ENCODE peak calls at places on chromosomes 5 and 9, in ten cellular contexts. One of them, this sample, is unnamed.

GRCh38 chr5:27708579-27708978 is 670.2 kb upstream of the CDH9 start:
- DNase-seq in cardiac fibroblast: no peak
- DNase-seq in non-pigmented ciliary epithelial cell: no peak
- DNase-seq in AG09319: no peak
- DNase-seq in astrocyte: peak; percentile 29
- DNase-seq in ELF-1: no peak
- DNase-seq in heart right ventricle: no peak
- DNase-seq in ELR: peak; percentile 54
- DNase-seq in activated CD8-positive, alpha-beta memory T cell treated with anti-CD3 and anti-CD28 coated beads, Interleukin-2, amount 50 U/mL, for 4 hours: no peak
- DNase-seq in EL: no peak
- DNase-seq in this sample: peak; percentile 61

GRCh38 chr9:81431662-81432061 is 257.7 kb downstream of the TLE1 start:
- DNase-seq in cardiac fibroblast: peak; percentile 34
- DNase-seq in activated CD8-positive, alpha-beta memory T cell treated with anti-CD3 and anti-CD28 coated beads, Interleukin-2, amount 50 U/mL, for 4 hours: no peak
- DNase-seq in non-pigmented ciliary epithelial cell: peak; percentile 86
- DNase-seq in heart right ventricle: no peak
- DNase-seq in AG09319: peak; percentile 87
- DNase-seq in ELR: peak; percentile 99
- DNase-seq in astrocyte: peak; percentile 98
- DNase-seq in EL: peak; percentile 98
- DNase-seq in ELF-1: no peak
- DNase-seq in this sample: no peak

GRCh38 chr5:34900660-34901059 is 14.6 kb downstream of the RAD1 start:
- DNase-seq in ELF-1: no peak
- DNase-seq in activated CD8-positive, alpha-beta memory T cell treated with anti-CD3 and anti-CD28 coated beads, Interleukin-2, amount 50 U/mL, for 4 hours: no peak
- DNase-seq in non-pigmented ciliary epithelial cell: no peak
- DNase-seq in EL: no peak
- DNase-seq in ELR: no peak
- DNase-seq in heart right ventricle: no peak
- DNase-seq in astrocyte: no peak
- DNase-seq in AG09319: no peak
- DNase-seq in cardiac fibroblast: no peak
- DNase-seq in this sample: no peak

GRCh38 chr5:43033845-43034590 is 6.1 kb downstream of the ANXA2R start:
- DNase-seq in ELR: no peak
- DNase-seq in non-pigmented ciliary epithelial cell: no peak
- DNase-seq in EL: no peak
- DNase-seq in AG09319: no peak
- DNase-seq in heart right ventricle: no peak
- DNase-seq in activated CD8-positive, alpha-beta memory T cell treated with anti-CD3 and anti-CD28 coated beads, Interleukin-2, amount 50 U/mL, for 4 hours: no peak
- DNase-seq in astrocyte: peak; percentile 37
- DNase-seq in cardiac fibroblast: peak; percentile 31
- DNase-seq in ELF-1: no peak
- DNase-seq in this sample: no peak

GRCh38 chr5:108636135-108636888 is 111.4 kb upstream of the FER start:
- DNase-seq in AG09319: no peak
- DNase-seq in activated CD8-positive, alpha-beta memory T cell treated with anti-CD3 and anti-CD28 coated beads, Interleukin-2, amount 50 U/mL, for 4 hours: no peak
- DNase-seq in EL: no peak
- DNase-seq in ELF-1: no peak
- DNase-seq in heart right ventricle: no peak
- DNase-seq in non-pigmented ciliary epithelial cell: no peak
- DNase-seq in cardiac fibroblast: no peak
- DNase-seq in astrocyte: no peak
- DNase-seq in ELR: no peak
- DNase-seq in this sample: no peak

GRCh38 chr5:145922059-145922458 is 14.3 kb upstream of the SH3RF2 start:
- DNase-seq in ELF-1: no peak
- DNase-seq in ELR: no peak
- DNase-seq in AG09319: no peak
- DNase-seq in EL: no peak
- DNase-seq in heart right ventricle: no peak
- DNase-seq in cardiac fibroblast: no peak
- DNase-seq in non-pigmented ciliary epithelial cell: no peak
- DNase-seq in activated CD8-positive, alpha-beta memory T cell treated with anti-CD3 and anti-CD28 coated beads, Interleukin-2, amount 50 U/mL, for 4 hours: no peak
- DNase-seq in astrocyte: no peak
- DNase-seq in this sample: no peak

GRCh38 chr9:90290716-90291485 is 351.7 kb downstream of the DIRAS2 start:
- DNase-seq in heart right ventricle: no peak
- DNase-seq in astrocyte: peak; percentile 28
- DNase-seq in ELF-1: no peak
- DNase-seq in cardiac fibroblast: peak; percentile 51
- DNase-seq in ELR: peak; percentile 23
- DNase-seq in activated CD8-positive, alpha-beta memory T cell treated with anti-CD3 and anti-CD28 coated beads, Interleukin-2, amount 50 U/mL, for 4 hours: no peak
- DNase-seq in EL: no peak
- DNase-seq in AG09319: no peak
- DNase-seq in non-pigmented ciliary epithelial cell: peak; percentile 23
- DNase-seq in this sample: no peak

GRCh38 chr9:36823466-36823865 is 210.6 kb downstream of the PAX5 start:
- DNase-seq in ELF-1: no peak
- DNase-seq in EL: no peak
- DNase-seq in cardiac fibroblast: no peak
- DNase-seq in activated CD8-positive, alpha-beta memory T cell treated with anti-CD3 and anti-CD28 coated beads, Interleukin-2, amount 50 U/mL, for 4 hours: no peak
- DNase-seq in non-pigmented ciliary epithelial cell: no peak
- DNase-seq in heart right ventricle: no peak
- DNase-seq in astrocyte: no peak
- DNase-seq in AG09319: no peak
- DNase-seq in ELR: no peak
- DNase-seq in this sample: no peak

GRCh38 chr5:128146671-128147070 is 63.1 kb downstream of the SLC12A2 start:
- DNase-seq in astrocyte: no peak
- DNase-seq in heart right ventricle: no peak
- DNase-seq in EL: no peak
- DNase-seq in ELF-1: no peak
- DNase-seq in non-pigmented ciliary epithelial cell: no peak
- DNase-seq in ELR: no peak
- DNase-seq in cardiac fibroblast: peak; percentile 30
- DNase-seq in AG09319: no peak
- DNase-seq in activated CD8-positive, alpha-beta memory T cell treated with anti-CD3 and anti-CD28 coated beads, Interleukin-2, amount 50 U/mL, for 4 hours: no peak
- DNase-seq in this sample: no peak

GRCh38 chr5:136984772-136985455 is 514.2 kb downstream of the SPOCK1 start:
- DNase-seq in activated CD8-positive, alpha-beta memory T cell treated with anti-CD3 and anti-CD28 coated beads, Interleukin-2, amount 50 U/mL, for 4 hours: no peak
- DNase-seq in ELR: no peak
- DNase-seq in AG09319: no peak
- DNase-seq in cardiac fibroblast: no peak
- DNase-seq in EL: no peak
- DNase-seq in astrocyte: no peak
- DNase-seq in heart right ventricle: no peak
- DNase-seq in ELF-1: peak; percentile 23
- DNase-seq in non-pigmented ciliary epithelial cell: no peak
- DNase-seq in this sample: no peak

GRCh38 chr9:2465921-2466460 is 155.6 kb upstream of the VLDLR start:
- DNase-seq in ELF-1: no peak
- DNase-seq in non-pigmented ciliary epithelial cell: no peak
- DNase-seq in AG09319: no peak
- DNase-seq in activated CD8-positive, alpha-beta memory T cell treated with anti-CD3 and anti-CD28 coated beads, Interleukin-2, amount 50 U/mL, for 4 hours: no peak
- DNase-seq in EL: no peak
- DNase-seq in cardiac fibroblast: no peak
- DNase-seq in ELR: peak; percentile 7
- DNase-seq in heart right ventricle: no peak
- DNase-seq in astrocyte: no peak
- DNase-seq in this sample: no peak

GRCh38 chr9:96150324-96151023 is 151.5 kb downstream of the HSD17B3 start:
- DNase-seq in ELF-1: no peak
- DNase-seq in activated CD8-positive, alpha-beta memory T cell treated with anti-CD3 and anti-CD28 coated beads, Interleukin-2, amount 50 U/mL, for 4 hours: peak; percentile 60
- DNase-seq in ELR: no peak
- DNase-seq in cardiac fibroblast: no peak
- DNase-seq in AG09319: no peak
- DNase-seq in non-pigmented ciliary epithelial cell: no peak
- DNase-seq in EL: no peak
- DNase-seq in heart right ventricle: no peak
- DNase-seq in astrocyte: peak; percentile 12
- DNase-seq in this sample: no peak

GRCh38 chr5:132310141-132310834 is 16.1 kb downstream of the SLC22A4 start:
- DNase-seq in ELF-1: no peak
- DNase-seq in ELR: no peak
- DNase-seq in astrocyte: no peak
- DNase-seq in EL: no peak
- DNase-seq in cardiac fibroblast: no peak
- DNase-seq in activated CD8-positive, alpha-beta memory T cell treated with anti-CD3 and anti-CD28 coated beads, Interleukin-2, amount 50 U/mL, for 4 hours: no peak
- DNase-seq in heart right ventricle: no peak
- DNase-seq in non-pigmented ciliary epithelial cell: no peak
- DNase-seq in AG09319: no peak
- DNase-seq in this sample: no peak

GRCh38 chr9:21443849-21444625 is 3.8 kb downstream of the IFNA1 start:
- DNase-seq in activated CD8-positive, alpha-beta memory T cell treated with anti-CD3 and anti-CD28 coated beads, Interleukin-2, amount 50 U/mL, for 4 hours: no peak
- DNase-seq in AG09319: no peak
- DNase-seq in heart right ventricle: no peak
- DNase-seq in ELF-1: no peak
- DNase-seq in astrocyte: no peak
- DNase-seq in cardiac fibroblast: no peak
- DNase-seq in EL: no peak
- DNase-seq in non-pigmented ciliary epithelial cell: no peak
- DNase-seq in ELR: no peak
- DNase-seq in this sample: no peak

GRCh38 chr9:89594811-89595550 is 9.8 kb upstream of the GADD45G start:
- DNase-seq in astrocyte: no peak
- DNase-seq in non-pigmented ciliary epithelial cell: no peak
- DNase-seq in EL: no peak
- DNase-seq in ELF-1: no peak
- DNase-seq in activated CD8-positive, alpha-beta memory T cell treated with anti-CD3 and anti-CD28 coated beads, Interleukin-2, amount 50 U/mL, for 4 hours: no peak
- DNase-seq in cardiac fibroblast: no peak
- DNase-seq in heart right ventricle: no peak
- DNase-seq in ELR: no peak
- DNase-seq in AG09319: no peak
- DNase-seq in this sample: no peak

GRCh38 chr5:474826-475661 is 32.1 kb downstream of the EXOC3 start:
- DNase-seq in non-pigmented ciliary epithelial cell: no peak
- DNase-seq in activated CD8-positive, alpha-beta memory T cell treated with anti-CD3 and anti-CD28 coated beads, Interleukin-2, amount 50 U/mL, for 4 hours: peak; percentile 16
- DNase-seq in cardiac fibroblast: peak; percentile 22
- DNase-seq in ELR: no peak
- DNase-seq in ELF-1: no peak
- DNase-seq in EL: peak; percentile 19
- DNase-seq in astrocyte: no peak
- DNase-seq in AG09319: no peak
- DNase-seq in heart right ventricle: peak; percentile 15
- DNase-seq in this sample: no peak

GRCh38 chr5:127009784-127010183 is 20.6 kb downstream of the MARCHF3 start:
- DNase-seq in cardiac fibroblast: no peak
- DNase-seq in heart right ventricle: no peak
- DNase-seq in ELF-1: no peak
- DNase-seq in EL: no peak
- DNase-seq in non-pigmented ciliary epithelial cell: no peak
- DNase-seq in ELR: no peak
- DNase-seq in AG09319: no peak
- DNase-seq in astrocyte: no peak
- DNase-seq in activated CD8-positive, alpha-beta memory T cell treated with anti-CD3 and anti-CD28 coated beads, Interleukin-2, amount 50 U/mL, for 4 hours: no peak
- DNase-seq in this sample: no peak

GRCh38 chr5:13566903-13567339 is 377.6 kb downstream of the DNAH5 start:
- DNase-seq in EL: peak; percentile 94
- DNase-seq in activated CD8-positive, alpha-beta memory T cell treated with anti-CD3 and anti-CD28 coated beads, Interleukin-2, amount 50 U/mL, for 4 hours: no peak
- DNase-seq in AG09319: no peak
- DNase-seq in cardiac fibroblast: no peak
- DNase-seq in astrocyte: peak; percentile 80
- DNase-seq in ELF-1: no peak
- DNase-seq in ELR: peak; percentile 94
- DNase-seq in non-pigmented ciliary epithelial cell: peak; percentile 62
- DNase-seq in heart right ventricle: no peak
- DNase-seq in this sample: peak; percentile 41

GRCh38 chr5:128470663-128471062 is 67.4 kb downstream of the FBN2 start:
- DNase-seq in non-pigmented ciliary epithelial cell: peak; percentile 34
- DNase-seq in astrocyte: no peak
- DNase-seq in ELR: peak; percentile 52
- DNase-seq in EL: peak; percentile 77
- DNase-seq in ELF-1: no peak
- DNase-seq in cardiac fibroblast: peak; percentile 19
- DNase-seq in activated CD8-positive, alpha-beta memory T cell treated with anti-CD3 and anti-CD28 coated beads, Interleukin-2, amount 50 U/mL, for 4 hours: no peak
- DNase-seq in AG09319: no peak
- DNase-seq in heart right ventricle: no peak
- DNase-seq in this sample: no peak

GRCh38 chr9:137828527-137829259 is 48.9 kb upstream of the CACNA1B start:
- DNase-seq in astrocyte: no peak
- DNase-seq in activated CD8-positive, alpha-beta memory T cell treated with anti-CD3 and anti-CD28 coated beads, Interleukin-2, amount 50 U/mL, for 4 hours: no peak
- DNase-seq in heart right ventricle: no peak
- DNase-seq in ELR: peak; percentile 17
- DNase-seq in non-pigmented ciliary epithelial cell: no peak
- DNase-seq in EL: peak; percentile 15
- DNase-seq in AG09319: no peak
- DNase-seq in ELF-1: peak; percentile 80
- DNase-seq in cardiac fibroblast: peak; percentile 19
- DNase-seq in this sample: no peak

GRCh38 chr9:113005777-113006176 is 6.2 kb downstream of the ZNF883 start:
- DNase-seq in heart right ventricle: no peak
- DNase-seq in ELR: no peak
- DNase-seq in cardiac fibroblast: no peak
- DNase-seq in EL: no peak
- DNase-seq in astrocyte: no peak
- DNase-seq in ELF-1: no peak
- DNase-seq in AG09319: no peak
- DNase-seq in non-pigmented ciliary epithelial cell: no peak
- DNase-seq in activated CD8-positive, alpha-beta memory T cell treated with anti-CD3 and anti-CD28 coated beads, Interleukin-2, amount 50 U/mL, for 4 hours: no peak
- DNase-seq in this sample: no peak

GRCh38 chr9:70043285-70043684 is 363 bp upstream of the MAMDC2 start:
- DNase-seq in EL: no peak
- DNase-seq in AG09319: no peak
- DNase-seq in ELR: no peak
- DNase-seq in non-pigmented ciliary epithelial cell: no peak
- DNase-seq in heart right ventricle: no peak
- DNase-seq in cardiac fibroblast: no peak
- DNase-seq in astrocyte: no peak
- DNase-seq in activated CD8-positive, alpha-beta memory T cell treated with anti-CD3 and anti-CD28 coated beads, Interleukin-2, amount 50 U/mL, for 4 hours: no peak
- DNase-seq in ELF-1: peak; percentile 57
- DNase-seq in this sample: no peak

GRCh38 chr9:109908459-109909390 is 128.7 kb downstream of the PALM2AKAP2 start:
- DNase-seq in non-pigmented ciliary epithelial cell: peak; percentile 51
- DNase-seq in heart right ventricle: no peak
- DNase-seq in AG09319: peak; percentile 44
- DNase-seq in ELR: peak; percentile 93
- DNase-seq in cardiac fibroblast: peak; percentile 50
- DNase-seq in ELF-1: no peak
- DNase-seq in activated CD8-positive, alpha-beta memory T cell treated with anti-CD3 and anti-CD28 coated beads, Interleukin-2, amount 50 U/mL, for 4 hours: no peak
- DNase-seq in astrocyte: peak; percentile 60
- DNase-seq in EL: peak; percentile 82
- DNase-seq in this sample: no peak

GRCh38 chr5:78129632-78130031 is 164.9 kb downstream of the AP3B1 start:
- DNase-seq in AG09319: no peak
- DNase-seq in ELR: no peak
- DNase-seq in activated CD8-positive, alpha-beta memory T cell treated with anti-CD3 and anti-CD28 coated beads, Interleukin-2, amount 50 U/mL, for 4 hours: no peak
- DNase-seq in cardiac fibroblast: no peak
- DNase-seq in non-pigmented ciliary epithelial cell: no peak
- DNase-seq in ELF-1: no peak
- DNase-seq in astrocyte: no peak
- DNase-seq in heart right ventricle: no peak
- DNase-seq in EL: no peak
- DNase-seq in this sample: no peak

GRCh38 chr9:127167560-127168326 is 45.3 kb upstream of the ANGPTL2 start:
- DNase-seq in heart right ventricle: no peak
- DNase-seq in ELF-1: no peak
- DNase-seq in astrocyte: no peak
- DNase-seq in non-pigmented ciliary epithelial cell: no peak
- DNase-seq in EL: no peak
- DNase-seq in AG09319: no peak
- DNase-seq in cardiac fibroblast: no peak
- DNase-seq in ELR: no peak
- DNase-seq in activated CD8-positive, alpha-beta memory T cell treated with anti-CD3 and anti-CD28 coated beads, Interleukin-2, amount 50 U/mL, for 4 hours: no peak
- DNase-seq in this sample: no peak

GRCh38 chr5:15013654-15014463 is 142.3 kb upstream of the ANKH start:
- DNase-seq in ELF-1: peak; percentile 31
- DNase-seq in EL: peak; percentile 72
- DNase-seq in activated CD8-positive, alpha-beta memory T cell treated with anti-CD3 and anti-CD28 coated beads, Interleukin-2, amount 50 U/mL, for 4 hours: no peak
- DNase-seq in heart right ventricle: no peak
- DNase-seq in non-pigmented ciliary epithelial cell: no peak
- DNase-seq in AG09319: peak; percentile 46
- DNase-seq in ELR: peak; percentile 83
- DNase-seq in cardiac fibroblast: peak; percentile 89
- DNase-seq in astrocyte: peak; percentile 55
- DNase-seq in this sample: peak; percentile 21

GRCh38 chr5:79173626-79174025 is 62.0 kb downstream of the BHMT start:
- DNase-seq in ELF-1: no peak
- DNase-seq in non-pigmented ciliary epithelial cell: no peak
- DNase-seq in astrocyte: no peak
- DNase-seq in activated CD8-positive, alpha-beta memory T cell treated with anti-CD3 and anti-CD28 coated beads, Interleukin-2, amount 50 U/mL, for 4 hours: no peak
- DNase-seq in EL: no peak
- DNase-seq in heart right ventricle: no peak
- DNase-seq in ELR: no peak
- DNase-seq in cardiac fibroblast: no peak
- DNase-seq in AG09319: no peak
- DNase-seq in this sample: no peak

GRCh38 chr9:77575785-77576184 is 72.3 kb downstream of the GNA14 start:
- DNase-seq in heart right ventricle: no peak
- DNase-seq in ELF-1: no peak
- DNase-seq in astrocyte: peak; percentile 10
- DNase-seq in EL: peak; percentile 22
- DNase-seq in ELR: peak; percentile 48
- DNase-seq in non-pigmented ciliary epithelial cell: no peak
- DNase-seq in AG09319: no peak
- DNase-seq in cardiac fibroblast: peak; percentile 44
- DNase-seq in activated CD8-positive, alpha-beta memory T cell treated with anti-CD3 and anti-CD28 coated beads, Interleukin-2, amount 50 U/mL, for 4 hours: no peak
- DNase-seq in this sample: no peak